ENCODE peak calls at places on chromosome 12, in seven cellular contexts. One of them, this sample, is unnamed.

GRCh38 chr12:46268617-46269428 is at the start of gene SLC38A1:
- DNase-seq in ovary: peak; percentile 79
- DNase-seq in prostate gland: peak; percentile 88
- DNase-seq in right lobe of liver: peak; percentile 91
- DNase-seq in body of pancreas: peak; percentile 91
- DNase-seq in A549: peak; percentile 93
- DNase-seq in sigmoid colon: peak; percentile 97
- DNase-seq in this sample: peak; percentile 96

GRCh38 chr12:48815281-48816110 is 2.8 kb upstream of the CACNB3 start:
- DNase-seq in right lobe of liver: peak; percentile 66
- DNase-seq in ovary: peak; percentile 85
- DNase-seq in prostate gland: peak; percentile 78
- DNase-seq in body of pancreas: peak; percentile 83
- DNase-seq in sigmoid colon: peak; percentile 92
- DNase-seq in A549: peak; percentile 84
- DNase-seq in this sample: peak; percentile 87

GRCh38 chr12:112900298-112901145 is 6.2 kb upstream of the OAS1 start:
- DNase-seq in right lobe of liver: no peak
- DNase-seq in A549: peak; percentile 79
- DNase-seq in ovary: no peak
- DNase-seq in sigmoid colon: no peak
- DNase-seq in body of pancreas: peak; percentile 60
- DNase-seq in prostate gland: peak; percentile 30
- DNase-seq in this sample: no peak

GRCh38 chr12:49089831-49090773 is 4.5 kb downstream of the DHH start:
- DNase-seq in body of pancreas: peak; percentile 22
- DNase-seq in sigmoid colon: no peak
- DNase-seq in A549: peak; percentile 72
- DNase-seq in ovary: peak; percentile 55
- DNase-seq in prostate gland: no peak
- DNase-seq in right lobe of liver: peak; percentile 55
- DNase-seq in this sample: no peak

GRCh38 chr12:75913502-75914110 is 118.0 kb downstream of the PHLDA1 start:
- DNase-seq in prostate gland: no peak
- DNase-seq in right lobe of liver: no peak
- DNase-seq in sigmoid colon: no peak
- DNase-seq in body of pancreas: peak; percentile 31
- DNase-seq in A549: no peak
- DNase-seq in ovary: no peak
- DNase-seq in this sample: no peak

GRCh38 chr12:75390899-75391538 is at the start of gene GLIPR1L2:
- DNase-seq in prostate gland: peak; percentile 94
- DNase-seq in A549: peak; percentile 99
- DNase-seq in body of pancreas: peak; percentile 97
- DNase-seq in right lobe of liver: peak; percentile 95
- DNase-seq in ovary: peak; percentile 96
- DNase-seq in sigmoid colon: peak; percentile 98
- DNase-seq in this sample: peak; percentile 95

GRCh38 chr12:73731658-73732057 is 806.0 kb upstream of the ATXN7L3B start:
- DNase-seq in prostate gland: no peak
- DNase-seq in ovary: no peak
- DNase-seq in right lobe of liver: no peak
- DNase-seq in body of pancreas: no peak
- DNase-seq in sigmoid colon: no peak
- DNase-seq in A549: no peak
- DNase-seq in this sample: no peak

GRCh38 chr12:76031081-76031413 is 529 bp downstream of the PHLDA1 start:
- DNase-seq in right lobe of liver: no peak
- DNase-seq in body of pancreas: no peak
- DNase-seq in A549: no peak
- DNase-seq in sigmoid colon: no peak
- DNase-seq in ovary: no peak
- DNase-seq in prostate gland: no peak
- DNase-seq in this sample: no peak

GRCh38 chr12:123808167-123808566 is 46.1 kb downstream of the DNAH10 start:
- DNase-seq in sigmoid colon: no peak
- DNase-seq in A549: peak; percentile 60
- DNase-seq in prostate gland: no peak
- DNase-seq in right lobe of liver: peak; percentile 28
- DNase-seq in body of pancreas: no peak
- DNase-seq in ovary: no peak
- DNase-seq in this sample: no peak

GRCh38 chr12:62767506-62767905 is 167.4 kb downstream of the PPM1H start:
- DNase-seq in body of pancreas: no peak
- DNase-seq in sigmoid colon: no peak
- DNase-seq in ovary: no peak
- DNase-seq in A549: peak; percentile 42
- DNase-seq in prostate gland: no peak
- DNase-seq in right lobe of liver: no peak
- DNase-seq in this sample: no peak

GRCh38 chr12:109879332-109880048 is 851 bp downstream of the GLTP start:
- DNase-seq in A549: no peak
- DNase-seq in ovary: no peak
- DNase-seq in right lobe of liver: no peak
- DNase-seq in prostate gland: peak; percentile 31
- DNase-seq in sigmoid colon: no peak
- DNase-seq in body of pancreas: peak; percentile 22
- DNase-seq in this sample: no peak

GRCh38 chr12:12562585-12563245 is at the start of gene DUSP16:
- DNase-seq in ovary: peak; percentile 91
- DNase-seq in right lobe of liver: peak; percentile 97
- DNase-seq in body of pancreas: peak; percentile 96
- DNase-seq in prostate gland: peak; percentile 93
- DNase-seq in A549: peak; percentile 95
- DNase-seq in sigmoid colon: peak; percentile 94
- DNase-seq in this sample: peak; percentile 92

GRCh38 chr12:12561305-12562015 is 1.2 kb downstream of the DUSP16 start:
- DNase-seq in right lobe of liver: peak; percentile 58
- DNase-seq in body of pancreas: peak; percentile 78
- DNase-seq in sigmoid colon: peak; percentile 89
- DNase-seq in ovary: peak; percentile 73
- DNase-seq in prostate gland: peak; percentile 41
- DNase-seq in A549: peak; percentile 64
- DNase-seq in this sample: peak; percentile 83

GRCh38 chr12:12562016-12562483 is 613 bp downstream of the DUSP16 start:
- DNase-seq in sigmoid colon: peak; percentile 67
- DNase-seq in prostate gland: no peak
- DNase-seq in A549: peak; percentile 33
- DNase-seq in ovary: peak; percentile 52
- DNase-seq in body of pancreas: peak; percentile 30
- DNase-seq in right lobe of liver: peak; percentile 47
- DNase-seq in this sample: peak; percentile 73

GRCh38 chr12:12559699-12560296 is 2.9 kb downstream of the DUSP16 start:
- DNase-seq in prostate gland: no peak
- DNase-seq in right lobe of liver: no peak
- DNase-seq in body of pancreas: no peak
- DNase-seq in sigmoid colon: no peak
- DNase-seq in ovary: no peak
- DNase-seq in A549: no peak
- DNase-seq in this sample: no peak

DNA sequence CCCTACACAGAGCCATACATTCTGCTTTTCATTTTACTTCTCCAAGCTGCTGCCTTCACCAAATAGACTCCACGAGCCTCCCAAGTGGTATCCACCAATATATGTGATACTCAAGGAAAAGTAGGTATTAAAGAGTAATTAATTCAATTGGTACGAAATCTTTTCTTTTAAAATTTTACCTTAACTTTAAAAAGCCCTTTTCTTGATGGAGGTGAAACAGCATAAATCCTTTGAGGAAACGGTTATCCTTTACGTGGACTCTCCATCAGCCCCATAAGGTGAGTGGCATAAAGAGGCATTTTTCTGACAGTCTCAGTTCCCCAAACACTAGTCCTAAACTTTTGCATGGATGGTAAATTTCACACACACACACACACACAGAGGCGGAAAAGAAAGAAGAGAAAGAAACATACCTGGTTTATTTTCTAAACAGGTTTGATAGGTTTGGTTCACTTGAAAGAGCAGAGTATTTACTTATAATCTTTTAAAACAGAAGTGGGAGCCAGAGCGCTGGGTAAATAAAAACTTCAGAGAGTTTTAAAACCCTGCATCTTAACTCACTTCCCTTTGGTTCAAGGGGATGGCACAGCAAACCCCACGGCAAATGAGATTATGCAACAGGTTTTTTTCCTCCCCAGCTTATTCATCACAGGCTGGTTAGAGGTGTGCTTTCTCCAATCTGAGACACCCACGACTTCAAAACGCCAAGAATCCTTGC is 1.9 kb downstream of the DUSP16 start:
- DNase-seq in right lobe of liver: no peak
- DNase-seq in body of pancreas: peak; percentile 85
- DNase-seq in sigmoid colon: peak; percentile 81
- DNase-seq in ovary: peak; percentile 74
- DNase-seq in A549: peak; percentile 83
- DNase-seq in prostate gland: peak; percentile 78
- DNase-seq in this sample: no peak
- TF ChIP-seq POLR2A in right lobe of liver: peak; percentile 88
- TF ChIP-seq POLR2A in body of pancreas: peak; percentile 95
- TF ChIP-seq POLR2A in sigmoid colon: peak; percentile 58
- TF ChIP-seq POLR2A in ovary: peak; percentile 77
- TF ChIP-seq POLR2A in A549: no peak
- TF ChIP-seq POLR2A in prostate gland: peak; percentile 81
- TF ChIP-seq POLR2A in this sample: peak; percentile 29

GRCh38 chr12:588658-589057 is 74.6 kb downstream of the NINJ2 start:
- DNase-seq in ovary: no peak
- DNase-seq in A549: no peak
- DNase-seq in body of pancreas: no peak
- DNase-seq in sigmoid colon: no peak
- DNase-seq in right lobe of liver: no peak
- DNase-seq in prostate gland: no peak
- DNase-seq in this sample: no peak
- H3K27ac ChIP-seq in ovary: no peak overlapping the region
- H3K27ac ChIP-seq in A549: no peak overlapping the region
- H3K27ac ChIP-seq in body of pancreas: no peak overlapping the region
- H3K27ac ChIP-seq in sigmoid colon: no peak overlapping the region
- H3K27ac ChIP-seq in right lobe of liver: no peak overlapping the region
- H3K27ac ChIP-seq in prostate gland: no peak overlapping the region
- H3K27ac ChIP-seq in this sample: no peak overlapping the region

GRCh38 chr12:89468648-89469326 is 55.8 kb downstream of the GALNT4 start:
- DNase-seq in sigmoid colon: no peak
- DNase-seq in A549: no peak
- DNase-seq in prostate gland: no peak
- DNase-seq in ovary: no peak
- DNase-seq in right lobe of liver: no peak
- DNase-seq in body of pancreas: no peak
- DNase-seq in this sample: no peak
- H3K4me3 ChIP-seq in sigmoid colon: no peak overlapping the region
- H3K4me3 ChIP-seq in A549: no peak overlapping the region
- H3K4me3 ChIP-seq in prostate gland: no peak overlapping the region
- H3K4me3 ChIP-seq in ovary: no peak overlapping the region
- H3K4me3 ChIP-seq in right lobe of liver: no peak overlapping the region
- H3K4me3 ChIP-seq in body of pancreas: no peak overlapping the region
- H3K4me3 ChIP-seq in this sample: no peak overlapping the region

GRCh38 chr12:24940157-24940556 is 8.7 kb downstream of the BCAT1 start:
- DNase-seq in body of pancreas: no peak
- DNase-seq in ovary: no peak
- DNase-seq in sigmoid colon: no peak
- DNase-seq in prostate gland: no peak
- DNase-seq in right lobe of liver: no peak
- DNase-seq in A549: no peak
- DNase-seq in this sample: no peak

GRCh38 chr12:24937553-24938244 is 11.2 kb downstream of the BCAT1 start:
- DNase-seq in right lobe of liver: no peak
- DNase-seq in A549: no peak
- DNase-seq in body of pancreas: no peak
- DNase-seq in ovary: no peak
- DNase-seq in sigmoid colon: no peak
- DNase-seq in prostate gland: no peak
- DNase-seq in this sample: no peak

GRCh38 chr12:24933694-24934407 is 15.1 kb downstream of the BCAT1 start:
- DNase-seq in A549: no peak
- DNase-seq in sigmoid colon: no peak
- DNase-seq in ovary: no peak
- DNase-seq in body of pancreas: no peak
- DNase-seq in prostate gland: no peak
- DNase-seq in right lobe of liver: no peak
- DNase-seq in this sample: no peak

GRCh38 chr12:24943947-24944597 is 4.8 kb downstream of the BCAT1 start:
- DNase-seq in sigmoid colon: no peak
- DNase-seq in prostate gland: no peak
- DNase-seq in A549: no peak
- DNase-seq in ovary: no peak
- DNase-seq in right lobe of liver: no peak
- DNase-seq in body of pancreas: no peak
- DNase-seq in this sample: no peak

DNA sequence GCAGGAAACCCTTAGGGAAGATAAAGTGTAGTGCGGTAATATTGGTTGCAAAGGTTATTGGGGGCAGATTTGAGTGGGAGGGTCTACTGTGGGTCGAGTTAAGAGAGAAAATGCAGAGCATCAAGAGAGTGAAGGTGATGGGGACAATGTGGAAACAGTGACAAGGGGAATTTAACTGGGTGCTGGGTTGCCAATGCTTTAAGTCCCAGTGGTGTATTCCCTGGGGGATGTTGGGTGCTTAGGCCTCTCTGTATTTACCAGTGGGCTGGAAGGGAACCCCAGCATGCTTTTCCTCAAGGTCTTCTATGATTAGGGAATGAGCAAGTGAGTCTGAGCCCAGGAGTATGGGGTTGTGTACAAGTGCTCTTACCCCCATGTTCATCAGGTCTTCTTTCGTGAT is 10.6 kb downstream of the BCAT1 start:
- DNase-seq in sigmoid colon: no peak
- DNase-seq in body of pancreas: no peak
- DNase-seq in right lobe of liver: no peak
- DNase-seq in A549: no peak
- DNase-seq in ovary: no peak
- DNase-seq in prostate gland: no peak
- DNase-seq in this sample: no peak
- TF ChIP-seq POLR2A in sigmoid colon: no peak
- TF ChIP-seq POLR2A in body of pancreas: no peak
- TF ChIP-seq POLR2A in right lobe of liver: no peak
- TF ChIP-seq POLR2A in A549: no peak
- TF ChIP-seq POLR2A in ovary: no peak
- TF ChIP-seq POLR2A in prostate gland: no peak
- TF ChIP-seq POLR2A in this sample: no peak

DNA sequence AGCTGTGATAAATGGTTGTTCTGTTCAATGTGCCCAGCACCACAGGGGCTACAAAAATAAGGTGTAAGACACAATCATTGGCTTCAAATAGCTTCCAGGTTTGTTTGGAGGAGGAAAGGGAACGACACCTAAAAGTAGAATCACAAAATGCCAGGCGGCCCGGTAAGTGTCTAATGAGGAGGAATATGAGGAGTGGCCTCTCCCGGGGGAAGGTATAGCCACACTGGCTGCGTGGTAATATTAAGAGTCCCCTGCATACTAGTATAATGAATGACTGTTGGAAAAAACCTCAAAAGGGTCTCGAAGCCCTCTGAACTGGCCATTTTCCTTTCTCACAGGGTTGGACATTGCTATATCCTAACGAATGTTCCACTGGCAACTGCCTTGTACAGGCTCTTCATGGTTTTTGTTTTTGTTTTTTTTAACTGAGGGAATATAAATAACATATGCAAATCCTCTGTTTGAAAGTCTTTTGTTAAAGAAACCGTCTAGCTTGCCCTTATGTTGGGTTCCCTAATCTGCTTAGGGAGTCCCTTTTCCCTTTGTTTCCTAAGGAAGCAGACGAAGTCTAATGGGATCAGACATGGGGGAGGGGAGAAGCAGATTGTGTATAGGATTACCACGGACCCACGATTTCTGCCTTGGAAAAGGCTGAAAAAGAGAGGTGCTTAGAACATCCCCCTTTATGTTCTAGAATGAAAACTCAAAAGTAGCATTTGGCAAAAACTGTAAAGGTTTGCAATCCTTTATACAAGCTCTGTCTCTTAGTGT is 4.2 kb downstream of the CCDC60 start:
- DNase-seq in body of pancreas: no peak
- DNase-seq in sigmoid colon: no peak
- DNase-seq in A549: no peak
- DNase-seq in right lobe of liver: no peak
- DNase-seq in ovary: no peak
- DNase-seq in prostate gland: no peak
- DNase-seq in this sample: no peak
- H3K27ac ChIP-seq in body of pancreas: no peak overlapping the region
- H3K27ac ChIP-seq in sigmoid colon: no peak overlapping the region
- H3K27ac ChIP-seq in A549: no peak overlapping the region
- H3K27ac ChIP-seq in right lobe of liver: no peak overlapping the region
- H3K27ac ChIP-seq in ovary: no peak overlapping the region
- H3K27ac ChIP-seq in prostate gland: no peak overlapping the region
- H3K27ac ChIP-seq in this sample: no peak overlapping the region

This sample was measured in suprapubic skin.